ENCODE peak calls at places on chromosomes 4 and X, in seven cellular contexts. H, Q, Z, E, S, B and L are unnamed samples.

GRCh38 chr4:128517096-128517738 is 229.6 kb upstream of the PGRMC2 start:
- DNase-seq in H (no peak), Z (peak), S (no peak), Q (no peak), B (no peak), E (peak), L (no peak)

GRCh38 chr4:148166132-148166531 is 276.1 kb downstream of the NR3C2 start:
- DNase-seq in S (no peak), E (peak), Z (peak), B (no peak), H (no peak), Q (no peak), L (no peak)

GRCh38 chrX:53939127-53939526 is 105.1 kb downstream of the PHF8 start:
- DNase-seq in B (no peak), H (no peak), E (no peak), S (no peak), Q (no peak), Z (no peak), L (no peak)

GRCh38 chr4:17809667-17810066 is 890 bp downstream of the DCAF16 start:
- DNase-seq in H (no peak), E (no peak), B (no peak), Q (no peak), S (no peak), Z (no peak), L (no peak)

GRCh38 chr4:82802906-82803305 is 4.3 kb upstream of the SCD5 start:
- DNase-seq in B (no peak), H (no peak), S (no peak), Q (no peak), E (no peak), Z (no peak), L (no peak)

GRCh38 chrX:107780525-107780924 is 3.0 kb downstream of the NCBP2L start:
- DNase-seq in Q (no peak), B (no peak), E (no peak), H (no peak), S (no peak), Z (no peak), L (no peak)

GRCh38 chrX:133638285-133638684 is 223.0 kb upstream of the GPC4 start:
- DNase-seq in H (no peak), B (no peak), E (peak), Z (no peak), S (no peak), Q (no peak), L (no peak)

GRCh38 chr4:76087007-76087769 is 12.7 kb downstream of the ART3 start:
- DNase-seq in Q (no peak), S (peak), B (peak), H (peak), E (peak), Z (peak), L (no peak)

GRCh38 chr4:177511611-177512010 is 69.4 kb upstream of the AGA start:
- DNase-seq in H (no peak), S (no peak), E (no peak), Z (no peak), Q (no peak), B (peak), L (no peak)

GRCh38 chr4:177367336-177367735 is 57.7 kb downstream of the NEIL3 start:
- DNase-seq in S (peak), E (peak), B (no peak), Z (peak), Q (no peak), H (no peak), L (no peak)

GRCh38 chr4:116400480-116400879 is 684.9 kb downstream of the TRAM1L1 start:
- DNase-seq in Z (no peak), B (no peak), E (peak), H (no peak), S (no peak), Q (no peak), L (no peak)

GRCh38 chrX:13293700-13294099 is 26.2 kb downstream of the ATXN3L start:
- DNase-seq in E (peak), H (no peak), S (no peak), Z (no peak), B (no peak), Q (no peak), L (no peak)

GRCh38 chr4:66639361-66639760 is 905.9 kb downstream of the CENPC start:
- DNase-seq in S (no peak), E (peak), Z (no peak), H (no peak), B (no peak), Q (no peak), L (no peak)

GRCh38 chr4:5128569-5128968 is 77.3 kb downstream of the STK32B start:
- DNase-seq in Z (no peak), E (no peak), Q (no peak), S (no peak), H (no peak), B (no peak), L (no peak)

GRCh38 chrX:153825042-153825441 is 5.3 kb downstream of the PDZD4 start:
- DNase-seq in Q (no peak), E (no peak), B (no peak), S (no peak), H (no peak), Z (no peak), L (no peak)

GRCh38 chr4:107182347-107182746 is 146.2 kb upstream of the DKK2 start:
- DNase-seq in Z (no peak), E (no peak), B (no peak), H (no peak), S (no peak), Q (no peak), L (no peak)

GRCh38 chr4:1981251-1982055 is 27.3 kb downstream of the NELFA start:
- DNase-seq in H (no peak), Z (peak), E (no peak), S (no peak), Q (no peak), B (no peak), L (no peak)

GRCh38 chrX:128653524-128653923 is 601.3 kb upstream of the ACTRT1 start:
- DNase-seq in S (no peak), B (no peak), E (no peak), H (no peak), Q (no peak), Z (no peak), L (no peak)

GRCh38 chr4:1834047-1834769 is 21.7 kb downstream of the LETM1 start:
- DNase-seq in Q (no peak), E (no peak), H (no peak), B (no peak), Z (no peak), S (no peak), L (no peak)

GRCh38 chr4:55078987-55079386 is 46.4 kb downstream of the KDR start:
- DNase-seq in Q (no peak), Z (peak), H (no peak), S (no peak), E (peak), B (no peak), L (no peak)

GRCh38 chr4:74123065-74123728 is 24.2 kb upstream of the CXCL2 start:
- DNase-seq in H (no peak), S (no peak), Z (peak), Q (no peak), B (no peak), E (no peak), L (no peak)

GRCh38 chrX:151396042-151396826 is 772 bp upstream of the VMA21 start:
- DNase-seq in Z (peak), B (peak), Q (no peak), E (peak), S (peak), H (peak), L (no peak)

GRCh38 chr4:39452860-39453587 is 5.7 kb downstream of the RPL9 start:
- DNase-seq in B (no peak), Z (no peak), Q (no peak), S (no peak), H (no peak), E (no peak), L (no peak)

GRCh38 chrX:68994135-68994882 is 165.5 kb downstream of the EFNB1 start:
- DNase-seq in S (no peak), E (no peak), H (no peak), Z (no peak), Q (no peak), B (no peak), L (no peak)

GRCh38 chr4:88225216-88226107 is 58.9 kb downstream of the PPM1K start:
- DNase-seq in Z (no peak), H (no peak), Q (no peak), B (no peak), E (peak), S (no peak), L (no peak)